ENCODE peak calls at places on chromosomes 13 and 19, in nine cellular contexts. A is Caki2; N is HCEC 1CT; F is IMR-90; W is T-helper 2 cell; X is nucleus accumbens; S is ascending aorta; E is activated T-helper 1 cell treated with anti-CD3 and anti-CD28 coated beads, Interleukin-2, amount 50 U/mL, for 16 hours; C is activated CD4-positive, alpha-beta T cell treated with anti-CD3 and anti-CD28 coated beads for 48 hours. G is an unnamed sample.

GRCh38 chr13:113979791-113980471 is 6.1 kb upstream of the C13orf46 start:
- DNase-seq in A (no peak), N (no peak), F (no peak), W (no peak), X (no peak), S (no peak), E (no peak), C (no peak), G (no peak)

GRCh38 chr19:13887529-13887928 is 10.6 kb downstream of the NANOS3 start:
- DNase-seq in A (no peak), N (no peak), F (peak), W (no peak), X (no peak), S (no peak), E (no peak), C (no peak), G (no peak)

GRCh38 chr19:18650048-18650435 is 13.2 kb downstream of the KLHL26 start:
- DNase-seq in A (no peak), N (no peak), F (peak), W (no peak), X (no peak), S (peak), E (no peak), C (no peak), G (no peak)

GRCh38 chr19:401836-402535 is 7.0 kb downstream of the C2CD4C start:
- DNase-seq in A (no peak), N (no peak), F (no peak), W (no peak), X (no peak), S (peak), E (no peak), C (no peak), G (no peak)

GRCh38 chr13:112889351-112890290 is 79.4 kb upstream of the MCF2L start:
- DNase-seq in A (no peak), N (no peak), F (no peak), W (no peak), X (no peak), S (no peak), E (no peak), C (no peak), G (no peak)

GRCh38 chr13:101398920-101399319 is 17.4 kb downstream of the NALCN start:
- DNase-seq in A (no peak), N (peak), F (peak), W (no peak), X (no peak), S (no peak), E (no peak), C (no peak), G (no peak)

GRCh38 chr19:13154241-13154778 is 4.1 kb downstream of the IER2 start:
- DNase-seq in A (peak), N (peak), F (peak), W (no peak), X (peak), S (peak), E (peak), C (peak), G (peak)

GRCh38 chr19:56312337-56312736 is 2.3 kb downstream of the ZSCAN5A start:
- DNase-seq in A (no peak), N (no peak), F (no peak), W (no peak), X (no peak), S (no peak), E (no peak), C (no peak), G (no peak)

GRCh38 chr19:23547816-23548430 is 139.1 kb downstream of the ZNF675 start:
- DNase-seq in A (no peak), N (peak), F (no peak), W (no peak), X (no peak), S (no peak), E (no peak), C (no peak), G (no peak)

GRCh38 chr13:110759710-110760109 is 46.2 kb downstream of the ING1 start:
- DNase-seq in A (no peak), N (peak), F (peak), W (no peak), X (no peak), S (no peak), E (no peak), C (no peak), G (no peak)

GRCh38 chr13:27965740-27966640 is 3.1 kb downstream of the CDX2 start:
- DNase-seq in A (no peak), N (no peak), F (no peak), W (no peak), X (no peak), S (no peak), E (no peak), C (no peak), G (peak)

GRCh38 chr19:48628486-48629296 is 8.5 kb downstream of the DBP start:
- DNase-seq in A (no peak), N (no peak), F (no peak), W (no peak), X (no peak), S (no peak), E (no peak), C (no peak), G (no peak)

GRCh38 chr19:17590780-17591688 is 35.6 kb downstream of the COLGALT1 start:
- DNase-seq in A (no peak), N (no peak), F (no peak), W (no peak), X (no peak), S (no peak), E (no peak), C (no peak), G (peak)

GRCh38 chr13:98918771-98919170 is 59.1 kb downstream of the DOCK9 start:
- DNase-seq in A (no peak), N (no peak), F (no peak), W (no peak), X (no peak), S (no peak), E (no peak), C (no peak), G (no peak)

G was measured in HT-29.